ENCODE peak calls at places on chromosome 19, in five cellular contexts. T is thoracic aorta, O is cardiac fibroblast, G is lung, M is fibroblast of the aortic adventitia. S is an unnamed sample.

GRCh38 chr19:6773323-6773931 is 919 bp downstream of the VAV1 start:
- DNase-seq in T (no peak), G (peak; percentile 55), O (no peak), M (no peak), S (no peak)

GRCh38 chr19:10612515-10613119 is 12.7 kb upstream of the SLC44A2 start:
- DNase-seq in M (peak; percentile 79), O (no peak), T (peak; percentile 66), G (peak; percentile 77), S (no peak)

GRCh38 chr19:33796164-33797100 is at the start of gene KCTD15:
- DNase-seq in O (peak; percentile 58), G (no peak), T (no peak), M (peak; percentile 39), S (peak; percentile 77)

GRCh38 chr19:9791552-9792181 is 23.1 kb upstream of the ZNF846 start:
- DNase-seq in O (peak; percentile 96), T (peak; percentile 99), M (peak; percentile 94), G (peak; percentile 96), S (peak; percentile 93)

GRCh38 chr19:27966390-27966816 is 1246.5 kb downstream of the UQCRFS1 start:
- DNase-seq in G (no peak), T (no peak), M (peak; percentile 37), O (peak; percentile 49), S (peak; percentile 41)

GRCh38 chr19:33460221-33460908 is 61.2 kb downstream of the PEPD start:
- DNase-seq in T (no peak), G (no peak), M (no peak), O (no peak), S (no peak)

GRCh38 chr19:51186323-51186722 is 38.6 kb upstream of the CD33 start:
- DNase-seq in T (no peak), M (no peak), O (no peak), G (no peak), S (no peak)

GRCh38 chr19:18896421-18896841 is 473 bp upstream of the CERS1 start:
- DNase-seq in M (no peak), T (no peak), G (no peak), O (no peak), S (no peak)

GRCh38 chr19:35673121-35673804 is 6.9 kb downstream of the UPK1A start:
- DNase-seq in M (peak; percentile 48), O (peak; percentile 74), T (no peak), G (no peak), S (peak; percentile 59)

GRCh38 chr19:18975011-18975410 is 34.0 kb upstream of the HOMER3 start:
- DNase-seq in M (no peak), G (no peak), O (peak; percentile 59), T (no peak), S (peak; percentile 66)

GRCh38 chr19:17216058-17216670 is 1.0 kb downstream of the USE1 start:
- DNase-seq in T (no peak), M (no peak), G (no peak), O (no peak), S (no peak)

GRCh38 chr19:19032420-19033175 is 719 bp downstream of the SUGP2 start:
- DNase-seq in M (peak; percentile 93), O (peak; percentile 95), T (peak; percentile 86), G (peak; percentile 95), S (peak; percentile 93)

GRCh38 chr19:6721773-6722172 is 1.3 kb upstream of the C3 start:
- DNase-seq in M (no peak), O (no peak), G (no peak), T (no peak), S (no peak)

GRCh38 chr19:6876790-6877189 is 10.6 kb upstream of the ADGRE1 start:
- DNase-seq in O (no peak), M (no peak), G (no peak), T (no peak), S (no peak)

GRCh38 chr19:32268381-32268780 is 77.0 kb upstream of the ZNF507 start:
- DNase-seq in T (no peak), O (no peak), M (no peak), G (no peak), S (no peak)

GRCh38 chr19:31350693-31351211 is 1.5 kb upstream of the TSHZ3 start:
- DNase-seq in G (no peak), O (peak; percentile 48), T (no peak), M (peak; percentile 49), S (peak; percentile 86)

GRCh38 chr19:11446652-11447301 is 11.3 kb downstream of the PRKCSH start:
- DNase-seq in T (no peak), O (peak; percentile 41), M (peak; percentile 17), G (peak; percentile 61), S (no peak)

GRCh38 chr19:33497151-33497777 is 24.3 kb downstream of the PEPD start:
- DNase-seq in M (no peak), G (no peak), T (no peak), O (no peak), S (no peak)

GRCh38 chr19:14369399-14370168 is 11.7 kb upstream of the ADGRE5 start:
- DNase-seq in T (no peak), G (no peak), O (peak; percentile 30), M (peak; percentile 21), S (no peak)

GRCh38 chr19:49997709-49998108 is 27.5 kb downstream of the VRK3 start:
- DNase-seq in G (no peak), M (peak; percentile 15), T (no peak), O (peak; percentile 28), S (peak; percentile 34)

GRCh38 chr19:12095111-12095790 is 30.7 kb downstream of the ZNF844 start:
- DNase-seq in G (no peak), M (peak; percentile 12), O (peak; percentile 63), T (no peak), S (peak; percentile 82)

GRCh38 chr19:41957161-41957837 is 1.8 kb downstream of the RABAC1 start:
- DNase-seq in M (no peak), G (no peak), T (no peak), O (no peak), S (no peak)

GRCh38 chr19:40744554-40745401 is 5.5 kb downstream of the ACTMAP start:
- DNase-seq in O (no peak), G (peak; percentile 77), M (no peak), T (no peak), S (no peak)

GRCh38 chr19:10390652-10391286 is 10.4 kb upstream of the TYK2 start:
- DNase-seq in T (no peak), G (peak; percentile 77), O (peak; percentile 84), M (peak; percentile 80), S (peak; percentile 81)

GRCh38 chr19:43430976-43431375 is 16.3 kb downstream of the TEX101 start:
- DNase-seq in G (no peak), T (no peak), O (no peak), M (no peak), S (no peak)

GRCh38 chr19:36140289-36141038 is 598 bp downstream of the CAPNS1 start:
- DNase-seq in T (no peak), G (peak; percentile 66), O (peak; percentile 60), M (peak; percentile 42), S (peak; percentile 64)

GRCh38 chr19:57978586-57979289 is 4.4 kb upstream of the C19orf18 start:
- DNase-seq in G (no peak), M (peak; percentile 5), O (peak; percentile 28), T (no peak), S (peak; percentile 4)

GRCh38 chr19:16978156-16978555 is 48.5 kb downstream of the CPAMD8 start:
- DNase-seq in O (no peak), M (no peak), T (no peak), G (no peak), S (no peak)

GRCh38 chr19:34220472-34221063 is 33.8 kb upstream of the GARRE1 start:
- DNase-seq in O (peak; percentile 83), T (peak; percentile 47), M (peak; percentile 78), G (peak; percentile 61), S (peak; percentile 30)

GRCh38 chr19:18406749-18407148 is 9.3 kb upstream of the LRRC25 start:
- DNase-seq in O (no peak), M (no peak), T (no peak), G (no peak), S (no peak)

GRCh38 chr19:56837892-56838679 is 2.4 kb downstream of the PEG3 start:
- DNase-seq in O (no peak), G (peak; percentile 71), M (no peak), T (peak; percentile 27), S (no peak)

DNA sequence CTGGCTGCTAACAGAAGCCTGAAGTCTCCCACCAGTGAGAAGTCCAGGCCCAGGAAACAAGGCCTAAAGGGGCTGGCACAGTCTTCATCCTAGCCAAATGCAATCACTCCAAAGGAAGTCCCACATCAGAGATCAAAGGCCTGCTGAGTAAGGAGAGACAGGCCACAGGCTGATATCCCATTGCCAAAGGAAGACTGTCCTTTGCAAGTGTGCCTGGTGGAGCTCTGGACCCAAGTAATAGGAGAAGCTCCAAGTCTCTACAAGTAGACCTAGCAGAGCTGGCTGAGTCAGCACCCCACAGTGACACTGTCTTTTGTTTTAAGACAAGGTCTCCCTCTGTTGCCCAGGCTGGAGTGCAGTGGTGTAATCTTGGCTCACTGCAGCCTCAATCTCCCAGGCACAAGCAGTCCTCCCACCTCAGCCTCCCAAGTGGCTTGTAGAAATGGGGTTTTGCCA is 4.5 kb downstream of the DBP start:
- DNase-seq in O (peak; percentile 53), T (no peak), G (no peak), M (peak; percentile 63), S (peak; percentile 63)
- TF ChIP-seq CTCF in O (no peak), T (no peak), G (no peak), M (no peak), S (no peak)

DNA sequence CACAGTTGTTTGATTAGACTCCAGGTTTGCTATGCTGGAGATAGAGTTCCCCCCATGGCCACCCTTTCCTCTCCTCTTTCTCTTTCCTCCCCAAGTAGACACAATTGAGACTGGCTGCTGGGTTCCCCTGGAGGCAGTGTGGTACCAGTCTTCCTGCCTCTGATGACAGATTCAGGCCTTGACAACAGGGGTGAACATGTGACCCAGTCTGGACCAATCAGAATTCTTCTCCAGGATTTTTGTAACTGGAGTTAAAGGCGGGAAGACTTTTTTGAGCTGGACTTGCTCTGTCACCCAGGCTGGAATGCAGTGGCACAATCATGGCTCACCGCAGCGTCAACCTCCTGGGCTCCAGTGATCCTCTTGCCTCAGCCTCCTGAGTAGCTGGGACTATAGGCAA is 48.7 kb downstream of the CCNE1 start:
- DNase-seq in M (no peak), G (no peak), O (no peak), T (no peak), S (no peak)
- H3K4me3 ChIP-seq in M (no peak overlapping the region), G (no peak overlapping the region), O (no peak overlapping the region), T (no peak overlapping the region), S (no peak overlapping the region)

GRCh38 chr19:1608414-1609391 is 3.4 kb upstream of the UQCR11 start:
- DNase-seq in G (no peak), M (no peak), T (no peak), O (no peak), S (no peak)
- TF ChIP-seq CTCF in G (no peak), M (no peak), T (no peak), O (no peak), S (no peak)

DNA sequence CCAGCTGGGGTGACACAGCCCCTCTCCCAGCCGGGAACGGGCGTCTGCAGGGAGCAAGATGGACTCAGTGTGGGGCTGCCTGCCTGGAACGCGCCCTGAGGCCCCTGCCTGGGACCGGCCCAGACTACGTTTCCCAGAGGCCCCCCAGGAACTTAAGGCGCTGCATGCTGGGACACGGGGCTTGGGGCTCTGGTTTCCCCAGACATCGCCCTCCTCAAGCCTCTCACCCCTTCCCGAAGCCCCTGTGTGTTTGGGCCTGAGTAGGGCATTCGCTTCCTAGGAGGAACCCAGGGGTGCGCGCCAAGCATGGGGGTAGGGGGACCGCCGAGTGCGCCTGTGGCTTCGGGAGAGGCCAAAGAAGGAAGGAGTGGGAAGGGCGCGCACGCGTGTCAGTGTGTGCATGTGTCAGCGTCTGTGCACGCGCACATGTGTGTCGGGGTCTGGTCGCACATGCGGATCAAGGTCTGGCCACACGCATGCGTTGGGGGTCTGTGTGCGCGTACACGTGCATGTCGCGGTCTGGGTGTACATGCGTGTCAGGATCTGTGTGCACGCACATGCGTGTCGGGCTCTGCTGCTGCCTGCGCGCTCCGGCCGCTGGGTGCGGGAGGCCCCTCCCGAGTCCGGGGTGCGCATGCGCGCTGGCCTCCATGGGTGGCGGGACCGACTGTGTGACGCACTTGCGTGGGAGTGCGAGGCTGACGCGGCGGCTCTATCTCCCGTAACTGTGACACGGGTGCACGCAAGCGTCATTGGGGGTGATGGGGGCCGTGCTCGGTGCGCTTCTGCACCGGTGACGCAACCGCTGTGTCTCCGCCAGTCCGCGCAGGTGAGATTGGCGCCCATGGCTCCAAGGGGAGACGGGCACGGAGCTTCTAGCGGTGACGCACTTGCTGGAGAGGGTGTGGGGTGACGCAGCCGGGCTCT is 16.2 kb downstream of the ZNF331 start:
- DNase-seq in M (peak; percentile 90), O (peak; percentile 87), T (peak; percentile 56), G (peak; percentile 87), S (peak; percentile 85)
- H3K4me3 ChIP-seq in M (peak overlapping the region; percentile 75), O (peak overlapping the region; percentile 65), T (peak overlapping the region; percentile 84), G (peak overlapping the region; percentile 43), S (peak overlapping the region; percentile 64)